ENCODE peak calls at places on chromosome 15, in six cellular contexts. K is K562, W is endothelial cell of umbilical vein, Q is A549, D is GM12878, L is HepG2. B is an unnamed sample.

GRCh38 chr15:42413914-42414313 is 54.6 kb downstream of the CAPN3 start:
- DNase-seq in W (peak; percentile 36), D (no peak), L (no peak), Q (no peak), K (no peak), B (no peak)

GRCh38 chr15:92880796-92881569 is 19.1 kb upstream of the CHD2 start:
- DNase-seq in W (no peak), D (no peak), Q (no peak), K (no peak), L (no peak), B (no peak)

GRCh38 chr15:60788514-60789091 is 309.7 kb upstream of the ICE2 start:
- DNase-seq in W (no peak), Q (no peak), L (no peak), D (no peak), K (no peak), B (no peak)

GRCh38 chr15:38941399-38941953 is 376.9 kb upstream of the RASGRP1 start:
- DNase-seq in D (no peak), W (peak; percentile 25), L (no peak), K (no peak), Q (no peak), B (no peak)

GRCh38 chr15:51499379-51499976 is 123.1 kb downstream of the DMXL2 start:
- DNase-seq in W (peak; percentile 59), K (peak; percentile 22), Q (peak; percentile 54), D (no peak), L (peak; percentile 43), B (peak; percentile 45)

GRCh38 chr15:40702077-40702476 is 7.1 kb downstream of the RAD51 start:
- DNase-seq in D (no peak), W (peak; percentile 43), L (peak; percentile 4), K (no peak), Q (no peak), B (peak; percentile 36)

GRCh38 chr15:33994005-33994615 is 25.8 kb downstream of the CHRM5 start:
- DNase-seq in W (peak; percentile 32), L (peak; percentile 45), K (no peak), Q (no peak), D (no peak), B (peak; percentile 55)

GRCh38 chr15:88300018-88300549 is 43.5 kb upstream of the NTRK3 start:
- DNase-seq in D (no peak), Q (no peak), K (no peak), L (no peak), W (no peak), B (no peak)

GRCh38 chr15:90154861-90155626 is 46.1 kb upstream of the SEMA4B start:
- DNase-seq in L (peak; percentile 80), W (no peak), K (peak; percentile 21), Q (peak; percentile 62), D (no peak), B (peak; percentile 92)

GRCh38 chr15:71440479-71441071 is 325.3 kb downstream of the THSD4 start:
- DNase-seq in L (peak; percentile 27), Q (peak; percentile 67), W (peak; percentile 84), K (no peak), D (peak; percentile 23), B (peak; percentile 60)

GRCh38 chr15:38872732-38873131 is 308.1 kb upstream of the RASGRP1 start:
- DNase-seq in W (no peak), Q (no peak), L (no peak), D (no peak), K (no peak), B (no peak)

GRCh38 chr15:82847703-82848102 is 38.3 kb downstream of the WHAMM start:
- DNase-seq in L (no peak), D (no peak), W (no peak), Q (no peak), K (no peak), B (no peak)

GRCh38 chr15:74400915-74401757 is 32.6 kb downstream of the SEMA7A start:
- DNase-seq in W (no peak), Q (no peak), L (no peak), D (peak; percentile 75), K (no peak), B (peak; percentile 45)

GRCh38 chr15:74402337-74402839 is 31.4 kb downstream of the SEMA7A start:
- DNase-seq in L (no peak), Q (no peak), W (no peak), D (no peak), K (no peak), B (no peak)

GRCh38 chr15:74403590-74403919 is 30.2 kb downstream of the SEMA7A start:
- DNase-seq in L (no peak), Q (no peak), D (no peak), K (no peak), W (no peak), B (no peak)

GRCh38 chr15:74403981-74404563 is 29.7 kb downstream of the SEMA7A start:
- DNase-seq in Q (no peak), D (peak; percentile 95), L (no peak), K (no peak), W (no peak), B (peak; percentile 97)

DNA sequence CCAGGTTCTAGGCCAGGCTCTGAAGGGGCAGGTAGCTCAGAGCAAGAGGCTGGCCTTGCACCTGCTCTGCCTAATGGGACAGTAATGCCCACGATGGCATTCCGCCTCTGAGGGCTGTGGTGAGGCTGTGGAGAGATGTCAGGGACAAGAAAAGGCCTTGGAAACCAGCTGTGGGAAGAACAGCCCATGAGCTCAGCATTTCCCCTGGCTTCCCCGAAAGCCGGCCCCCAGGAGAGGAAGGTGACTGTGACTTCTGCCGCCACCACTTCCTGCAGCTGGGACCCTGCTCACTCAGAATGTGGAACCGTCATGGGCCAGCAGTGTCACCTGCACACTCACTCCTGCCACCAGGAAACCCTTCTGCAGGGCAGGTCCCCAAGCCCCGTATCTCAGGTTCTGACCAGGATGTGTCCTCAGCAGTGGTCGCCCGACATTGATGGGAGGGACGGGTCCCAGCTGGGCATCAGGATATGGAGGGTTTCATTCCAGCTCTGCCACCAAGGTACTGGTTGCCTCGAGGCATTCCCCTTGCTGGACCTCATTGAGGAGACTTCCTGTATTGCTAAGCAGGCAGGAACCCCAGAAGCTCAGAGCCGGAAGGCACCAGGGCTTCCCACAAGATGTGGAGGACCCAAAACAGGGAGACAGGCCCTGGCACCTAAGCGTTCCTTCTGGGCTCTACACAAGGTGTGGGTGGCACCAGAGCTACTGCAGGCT is 30.7 kb downstream of the SEMA7A start:
- DNase-seq in L (no peak), D (peak; percentile 82), Q (no peak), W (no peak), K (no peak), B (peak; percentile 86)
- TF ChIP-seq POLR2A in L (no peak), D (no peak), Q (no peak), W (no peak), K (no peak), B (no peak)

DNA sequence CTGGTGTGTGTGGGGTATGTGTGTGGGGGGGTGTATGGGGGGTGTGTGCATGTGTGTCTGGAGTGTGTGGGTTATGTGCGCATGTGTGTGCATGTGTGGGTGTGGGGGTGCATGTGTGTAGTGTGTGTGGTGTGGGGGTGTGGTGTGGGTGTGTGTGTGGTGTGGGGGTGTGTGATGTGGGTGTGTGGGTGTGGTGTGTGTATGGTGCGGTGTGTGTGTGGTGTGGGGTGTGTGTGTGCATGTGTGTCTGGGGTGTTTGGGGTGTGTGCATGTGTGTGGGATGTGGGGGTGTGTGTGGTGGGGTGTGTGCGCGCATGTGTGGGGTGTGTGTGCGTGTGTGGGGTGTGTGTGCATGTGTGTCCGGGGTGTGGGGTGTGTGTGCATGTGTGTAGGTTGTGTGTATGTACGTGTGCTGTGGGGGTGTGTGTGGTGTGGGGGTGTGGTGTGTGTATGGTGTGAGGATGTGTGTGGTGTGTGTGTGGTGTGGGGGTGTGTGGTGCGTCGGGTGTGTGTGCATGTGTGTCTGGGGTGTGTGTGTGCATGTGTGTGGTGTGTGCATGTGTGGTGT is 6.2 kb upstream of the OCA2 start:
- DNase-seq in D (no peak), Q (no peak), L (no peak), W (no peak), K (no peak), B (no peak)
- TF ChIP-seq MYC in D (no peak), Q (no peak), L (no peak), W (no peak), K (no peak), B (no peak)

GRCh38 chr15:65836665-65837064 is 32.6 kb upstream of the RAB11A start:
- DNase-seq in W (no peak), L (no peak), K (no peak), D (no peak), Q (no peak), B (no peak)
- TF ChIP-seq CTCF in W (peak; percentile 15), L (peak; percentile 56), K (peak; percentile 40), D (peak; percentile 55), Q (peak; percentile 56), B (peak; percentile 40)

DNA sequence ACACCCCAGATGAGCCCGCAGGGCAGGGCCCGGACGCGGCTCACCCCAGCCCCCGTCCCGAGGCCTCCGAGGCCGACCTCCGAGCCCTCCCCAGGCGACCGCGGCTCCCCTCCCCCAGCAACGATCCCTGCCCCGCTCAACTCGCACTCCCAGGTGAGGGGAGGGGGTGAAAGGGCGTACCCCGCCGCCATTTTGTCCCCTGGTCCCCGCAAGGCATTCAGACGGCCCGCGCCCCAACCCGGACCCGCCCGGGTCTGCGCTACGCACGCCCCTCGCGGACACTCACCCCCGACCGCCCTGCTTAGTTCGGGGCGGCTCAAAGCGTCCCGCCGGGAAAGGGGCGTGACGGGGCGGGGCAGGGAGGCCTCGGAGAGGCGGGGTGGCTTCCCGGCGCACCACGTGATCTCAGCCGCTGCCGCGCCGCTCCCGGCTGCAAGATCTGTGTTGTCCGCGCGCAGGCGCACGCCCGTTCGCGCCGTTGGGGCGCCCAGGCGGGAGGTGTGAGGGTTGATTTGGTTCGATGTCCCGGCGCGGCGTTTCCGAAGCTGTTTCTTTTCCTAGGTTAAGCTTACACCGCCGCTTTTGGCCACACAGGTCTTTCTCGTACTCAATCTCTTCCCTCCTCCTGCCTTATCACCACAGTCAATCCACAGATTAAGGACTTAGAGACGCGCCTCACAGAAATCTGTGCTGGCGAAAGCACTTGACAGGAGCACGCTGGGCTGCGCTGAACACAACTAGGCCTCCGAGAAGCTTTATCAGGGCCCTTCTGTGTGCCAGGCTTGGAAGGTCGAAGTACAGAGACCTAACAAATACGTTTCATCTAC is at the start of gene SCAPER:
- DNase-seq in Q (peak; percentile 91), K (peak; percentile 97), L (peak; percentile 76), W (peak; percentile 92), D (peak; percentile 63), B (peak; percentile 97)
- TF ChIP-seq POLR2A in Q (peak; percentile 41), K (peak; percentile 72), L (peak; percentile 63), W (peak; percentile 80), D (peak; percentile 85), B (peak; percentile 79)

GRCh38 chr15:77503764-77504163 is 83.1 kb downstream of the HMG20A start:
- DNase-seq in L (no peak), K (no peak), Q (no peak), W (no peak), D (no peak), B (no peak)

GRCh38 chr15:77504871-77505270 is 84.2 kb downstream of the HMG20A start:
- DNase-seq in Q (no peak), D (no peak), W (no peak), L (no peak), K (no peak), B (no peak)

GRCh38 chr15:77502379-77503095 is 81.8 kb downstream of the HMG20A start:
- DNase-seq in K (no peak), Q (no peak), W (no peak), D (no peak), L (peak; percentile 23), B (no peak)

GRCh38 chr15:77504310-77504709 is 83.6 kb downstream of the HMG20A start:
- DNase-seq in L (no peak), W (no peak), D (no peak), Q (no peak), K (no peak), B (no peak)

GRCh38 chr15:77503240-77503639 is 82.6 kb downstream of the HMG20A start:
- DNase-seq in D (no peak), W (no peak), L (no peak), Q (no peak), K (no peak), B (no peak)
- TF ChIP-seq MYC in D (no peak), W (no peak), L (no peak), Q (no peak), K (no peak), B (no peak)

B was measured in NB4.